ENCODE peak calls at places on chromosomes 16 and 17, in seven cellular contexts. One of them, this sample, is unnamed.

GRCh38 chr16:82660078-82660645 is 33.4 kb downstream of the CDH13 start:
- DNase-seq in omental fat pad: no peak
- DNase-seq in AG08396: peak; percentile 32
- DNase-seq in AG10803: peak; percentile 79
- DNase-seq in BJ: no peak
- DNase-seq in activated CD4-positive, CD25-positive, alpha-beta regulatory T cell: no peak
- DNase-seq in left kidney: peak; percentile 37
- DNase-seq in this sample: no peak

GRCh38 chr16:62664566-62664965 is 628.3 kb upstream of the CDH8 start:
- DNase-seq in left kidney: no peak
- DNase-seq in BJ: no peak
- DNase-seq in activated CD4-positive, CD25-positive, alpha-beta regulatory T cell: no peak
- DNase-seq in AG10803: no peak
- DNase-seq in AG08396: no peak
- DNase-seq in omental fat pad: no peak
- DNase-seq in this sample: no peak

GRCh38 chr16:1048442-1049112 is 24.0 kb upstream of the SSTR5 start:
- DNase-seq in activated CD4-positive, CD25-positive, alpha-beta regulatory T cell: no peak
- DNase-seq in BJ: no peak
- DNase-seq in left kidney: peak; percentile 89
- DNase-seq in omental fat pad: no peak
- DNase-seq in AG10803: peak; percentile 21
- DNase-seq in AG08396: peak; percentile 79
- DNase-seq in this sample: no peak

GRCh38 chr17:8018436-8018835 is 16.0 kb downstream of the GUCY2D start:
- DNase-seq in BJ: no peak
- DNase-seq in AG08396: no peak
- DNase-seq in activated CD4-positive, CD25-positive, alpha-beta regulatory T cell: no peak
- DNase-seq in omental fat pad: no peak
- DNase-seq in AG10803: no peak
- DNase-seq in left kidney: no peak
- DNase-seq in this sample: no peak

GRCh38 chr17:81416612-81417011 is 21.4 kb downstream of the BAHCC1 start:
- DNase-seq in BJ: no peak
- DNase-seq in left kidney: no peak
- DNase-seq in AG08396: no peak
- DNase-seq in AG10803: no peak
- DNase-seq in omental fat pad: no peak
- DNase-seq in activated CD4-positive, CD25-positive, alpha-beta regulatory T cell: no peak
- DNase-seq in this sample: no peak

GRCh38 chr16:72131036-72131435 is 37.4 kb downstream of the DHX38 start:
- DNase-seq in BJ: no peak
- DNase-seq in left kidney: peak; percentile 21
- DNase-seq in activated CD4-positive, CD25-positive, alpha-beta regulatory T cell: no peak
- DNase-seq in AG08396: no peak
- DNase-seq in AG10803: peak; percentile 4
- DNase-seq in omental fat pad: no peak
- DNase-seq in this sample: no peak

GRCh38 chr16:72947379-72948237 is 100.3 kb downstream of the ZFHX3 start:
- DNase-seq in omental fat pad: no peak
- DNase-seq in activated CD4-positive, CD25-positive, alpha-beta regulatory T cell: no peak
- DNase-seq in left kidney: peak; percentile 76
- DNase-seq in AG10803: no peak
- DNase-seq in AG08396: no peak
- DNase-seq in BJ: no peak
- DNase-seq in this sample: no peak

GRCh38 chr17:18259621-18260331 is 686 bp upstream of the MIEF2 start:
- DNase-seq in left kidney: no peak
- DNase-seq in AG08396: no peak
- DNase-seq in activated CD4-positive, CD25-positive, alpha-beta regulatory T cell: no peak
- DNase-seq in BJ: no peak
- DNase-seq in AG10803: peak; percentile 55
- DNase-seq in omental fat pad: no peak
- DNase-seq in this sample: no peak

GRCh38 chr16:24419709-24420108 is 119.7 kb upstream of the RBBP6 start:
- DNase-seq in BJ: no peak
- DNase-seq in left kidney: no peak
- DNase-seq in AG08396: no peak
- DNase-seq in activated CD4-positive, CD25-positive, alpha-beta regulatory T cell: no peak
- DNase-seq in AG10803: no peak
- DNase-seq in omental fat pad: no peak
- DNase-seq in this sample: no peak

GRCh38 chr16:89723279-89724250 is 2.2 kb downstream of the ZNF276 start:
- DNase-seq in AG08396: no peak
- DNase-seq in omental fat pad: no peak
- DNase-seq in left kidney: no peak
- DNase-seq in AG10803: peak; percentile 29
- DNase-seq in activated CD4-positive, CD25-positive, alpha-beta regulatory T cell: peak; percentile 56
- DNase-seq in BJ: no peak
- DNase-seq in this sample: no peak

GRCh38 chr17:27741971-27742370 is 58.4 kb downstream of the NOS2 start:
- DNase-seq in AG08396: no peak
- DNase-seq in activated CD4-positive, CD25-positive, alpha-beta regulatory T cell: no peak
- DNase-seq in AG10803: no peak
- DNase-seq in BJ: no peak
- DNase-seq in left kidney: peak; percentile 25
- DNase-seq in omental fat pad: no peak
- DNase-seq in this sample: no peak

GRCh38 chr17:8472663-8473062 is 37.0 kb downstream of the NDEL1 start:
- DNase-seq in AG10803: no peak
- DNase-seq in omental fat pad: no peak
- DNase-seq in BJ: no peak
- DNase-seq in AG08396: no peak
- DNase-seq in left kidney: no peak
- DNase-seq in activated CD4-positive, CD25-positive, alpha-beta regulatory T cell: no peak
- DNase-seq in this sample: no peak

GRCh38 chr16:87877942-87878507 is 8.7 kb upstream of the SLC7A5 start:
- DNase-seq in BJ: no peak
- DNase-seq in omental fat pad: no peak
- DNase-seq in AG08396: no peak
- DNase-seq in AG10803: no peak
- DNase-seq in left kidney: no peak
- DNase-seq in activated CD4-positive, CD25-positive, alpha-beta regulatory T cell: no peak
- DNase-seq in this sample: no peak

GRCh38 chr16:83967838-83968482 is at the start of gene NECAB2:
- DNase-seq in left kidney: peak; percentile 79
- DNase-seq in omental fat pad: no peak
- DNase-seq in BJ: no peak
- DNase-seq in AG08396: peak; percentile 91
- DNase-seq in AG10803: peak; percentile 12
- DNase-seq in activated CD4-positive, CD25-positive, alpha-beta regulatory T cell: no peak
- DNase-seq in this sample: no peak

GRCh38 chr17:4586043-4586442 is 1.7 kb downstream of the SMTNL2 start:
- DNase-seq in omental fat pad: no peak
- DNase-seq in left kidney: peak; percentile 14
- DNase-seq in AG08396: no peak
- DNase-seq in activated CD4-positive, CD25-positive, alpha-beta regulatory T cell: no peak
- DNase-seq in BJ: no peak
- DNase-seq in AG10803: no peak
- DNase-seq in this sample: no peak

GRCh38 chr17:38476549-38476948 is 48.3 kb downstream of the ARHGAP23 start:
- DNase-seq in AG08396: no peak
- DNase-seq in BJ: no peak
- DNase-seq in activated CD4-positive, CD25-positive, alpha-beta regulatory T cell: no peak
- DNase-seq in AG10803: peak; percentile 51
- DNase-seq in left kidney: no peak
- DNase-seq in omental fat pad: no peak
- DNase-seq in this sample: no peak